ENCODE peak calls at places on chromosomes 16 and 17, in six cellular contexts. One of them, this sample, is unnamed.

GRCh38 chr17:7220593-7221280 is 999 bp downstream of the ACADVL start:
- DNase-seq in uterus: no peak
- DNase-seq in GM23248: peak; percentile 80
- DNase-seq in effector memory CD4-positive, alpha-beta T cell: peak; percentile 38
- DNase-seq in kidney: peak; percentile 82
- DNase-seq in transverse colon: peak; percentile 77
- DNase-seq in this sample: peak; percentile 64

GRCh38 chr17:68145088-68145487 is 102.8 kb upstream of the AMZ2 start:
- DNase-seq in uterus: no peak
- DNase-seq in GM23248: no peak
- DNase-seq in effector memory CD4-positive, alpha-beta T cell: no peak
- DNase-seq in kidney: no peak
- DNase-seq in transverse colon: no peak
- DNase-seq in this sample: no peak

GRCh38 chr17:30290696-30291570 is 811 bp downstream of the BLMH start:
- DNase-seq in uterus: peak; percentile 16
- DNase-seq in GM23248: peak; percentile 65
- DNase-seq in effector memory CD4-positive, alpha-beta T cell: peak; percentile 1
- DNase-seq in kidney: no peak
- DNase-seq in transverse colon: peak; percentile 58
- DNase-seq in this sample: peak; percentile 36

GRCh38 chr16:20763461-20764232 is at the start of gene ACSM3:
- DNase-seq in uterus: peak; percentile 62
- DNase-seq in GM23248: peak; percentile 74
- DNase-seq in effector memory CD4-positive, alpha-beta T cell: peak; percentile 42
- DNase-seq in kidney: peak; percentile 47
- DNase-seq in transverse colon: peak; percentile 82
- DNase-seq in this sample: peak; percentile 88

GRCh38 chr17:58081641-58082340 is 1.4 kb upstream of the DYNLL2 start:
- DNase-seq in uterus: no peak
- DNase-seq in GM23248: no peak
- DNase-seq in effector memory CD4-positive, alpha-beta T cell: no peak
- DNase-seq in kidney: no peak
- DNase-seq in transverse colon: no peak
- DNase-seq in this sample: peak; percentile 18

GRCh38 chr17:82552580-82552979 is 33.0 kb downstream of the FOXK2 start:
- DNase-seq in uterus: no peak
- DNase-seq in GM23248: no peak
- DNase-seq in effector memory CD4-positive, alpha-beta T cell: no peak
- DNase-seq in kidney: no peak
- DNase-seq in transverse colon: no peak
- DNase-seq in this sample: no peak

GRCh38 chr16:11198817-11199216 is 57.2 kb downstream of the SOCS1 start:
- DNase-seq in uterus: no peak
- DNase-seq in GM23248: no peak
- DNase-seq in effector memory CD4-positive, alpha-beta T cell: no peak
- DNase-seq in kidney: no peak
- DNase-seq in transverse colon: peak; percentile 81
- DNase-seq in this sample: no peak

GRCh38 chr17:60153606-60154355 is 4.0 kb downstream of the CA4 start:
- DNase-seq in uterus: no peak
- DNase-seq in GM23248: peak; percentile 56
- DNase-seq in effector memory CD4-positive, alpha-beta T cell: no peak
- DNase-seq in kidney: peak; percentile 43
- DNase-seq in transverse colon: no peak
- DNase-seq in this sample: no peak

GRCh38 chr16:19116711-19117449 is 3.1 kb downstream of the ITPRIPL2 start:
- DNase-seq in uterus: no peak
- DNase-seq in GM23248: peak; percentile 62
- DNase-seq in effector memory CD4-positive, alpha-beta T cell: no peak
- DNase-seq in kidney: no peak
- DNase-seq in transverse colon: no peak
- DNase-seq in this sample: no peak

GRCh38 chr17:48177816-48178215 is 70.2 kb downstream of the SNX11 start:
- DNase-seq in uterus: no peak
- DNase-seq in GM23248: no peak
- DNase-seq in effector memory CD4-positive, alpha-beta T cell: no peak
- DNase-seq in kidney: no peak
- DNase-seq in transverse colon: no peak
- DNase-seq in this sample: no peak

GRCh38 chr17:82931696-82932060 is 91.9 kb upstream of the ZNF750 start:
- DNase-seq in uterus: peak; percentile 86
- DNase-seq in GM23248: peak; percentile 93
- DNase-seq in effector memory CD4-positive, alpha-beta T cell: no peak
- DNase-seq in kidney: peak; percentile 80
- DNase-seq in transverse colon: peak; percentile 34
- DNase-seq in this sample: no peak

GRCh38 chr16:28167730-28168129 is 44.0 kb downstream of the XPO6 start:
- DNase-seq in uterus: no peak
- DNase-seq in GM23248: no peak
- DNase-seq in effector memory CD4-positive, alpha-beta T cell: no peak
- DNase-seq in kidney: no peak
- DNase-seq in transverse colon: no peak
- DNase-seq in this sample: no peak
- H3K4me1 ChIP-seq in uterus: no peaks in the 10 kb centered on the region
- H3K4me1 ChIP-seq in GM23248: peaks cover 18% of the 10 kb centered on the region
- H3K4me1 ChIP-seq in effector memory CD4-positive, alpha-beta T cell: peaks cover 24% of the 10 kb centered on the region
- H3K4me1 ChIP-seq in kidney: no peaks in the 10 kb centered on the region
- H3K4me1 ChIP-seq in transverse colon: no peaks in the 10 kb centered on the region
- H3K4me1 ChIP-seq in this sample: peaks cover 4% of the 10 kb centered on the region

GRCh38 chr17:34764716-34765115 is 185.3 kb downstream of the TMEM132E start:
- DNase-seq in uterus: no peak
- DNase-seq in GM23248: no peak
- DNase-seq in effector memory CD4-positive, alpha-beta T cell: no peak
- DNase-seq in kidney: no peak
- DNase-seq in transverse colon: no peak
- DNase-seq in this sample: no peak

GRCh38 chr17:34771891-34772290 is 189.4 kb downstream of the CCT6B start:
- DNase-seq in uterus: no peak
- DNase-seq in GM23248: no peak
- DNase-seq in effector memory CD4-positive, alpha-beta T cell: no peak
- DNase-seq in kidney: no peak
- DNase-seq in transverse colon: no peak
- DNase-seq in this sample: no peak

GRCh38 chr17:34765291-34765690 is 185.9 kb downstream of the TMEM132E start:
- DNase-seq in uterus: no peak
- DNase-seq in GM23248: no peak
- DNase-seq in effector memory CD4-positive, alpha-beta T cell: no peak
- DNase-seq in kidney: no peak
- DNase-seq in transverse colon: no peak
- DNase-seq in this sample: no peak

GRCh38 chr17:34769049-34769448 is 189.7 kb downstream of the TMEM132E start:
- DNase-seq in uterus: no peak
- DNase-seq in GM23248: no peak
- DNase-seq in effector memory CD4-positive, alpha-beta T cell: no peak
- DNase-seq in kidney: no peak
- DNase-seq in transverse colon: no peak
- DNase-seq in this sample: no peak

GRCh38 chr17:34769899-34770298 is 190.5 kb downstream of the TMEM132E start:
- DNase-seq in uterus: no peak
- DNase-seq in GM23248: no peak
- DNase-seq in effector memory CD4-positive, alpha-beta T cell: no peak
- DNase-seq in kidney: no peak
- DNase-seq in transverse colon: no peak
- DNase-seq in this sample: no peak
- H3K4me3 ChIP-seq in uterus: no peak overlapping the region
- H3K4me3 ChIP-seq in GM23248: no peak overlapping the region
- H3K4me3 ChIP-seq in effector memory CD4-positive, alpha-beta T cell: no peak overlapping the region
- H3K4me3 ChIP-seq in kidney: no peak overlapping the region
- H3K4me3 ChIP-seq in transverse colon: no peak overlapping the region
- H3K4me3 ChIP-seq in this sample: no peak overlapping the region

GRCh38 chr16:89452925-89453324 is 37.4 kb downstream of the ANKRD11 start:
- DNase-seq in uterus: no peak
- DNase-seq in GM23248: no peak
- DNase-seq in effector memory CD4-positive, alpha-beta T cell: no peak
- DNase-seq in kidney: no peak
- DNase-seq in transverse colon: no peak
- DNase-seq in this sample: no peak

GRCh38 chr16:89448656-89449055 is 41.7 kb downstream of the ANKRD11 start:
- DNase-seq in uterus: no peak
- DNase-seq in GM23248: no peak
- DNase-seq in effector memory CD4-positive, alpha-beta T cell: no peak
- DNase-seq in kidney: no peak
- DNase-seq in transverse colon: peak; percentile 70
- DNase-seq in this sample: peak; percentile 60

GRCh38 chr16:89449726-89450335 is 40.5 kb downstream of the ANKRD11 start:
- DNase-seq in uterus: no peak
- DNase-seq in GM23248: peak; percentile 46
- DNase-seq in effector memory CD4-positive, alpha-beta T cell: no peak
- DNase-seq in kidney: no peak
- DNase-seq in transverse colon: no peak
- DNase-seq in this sample: no peak

GRCh38 chr16:89452241-89452640 is 38.1 kb downstream of the ANKRD11 start:
- DNase-seq in uterus: no peak
- DNase-seq in GM23248: no peak
- DNase-seq in effector memory CD4-positive, alpha-beta T cell: no peak
- DNase-seq in kidney: no peak
- DNase-seq in transverse colon: no peak
- DNase-seq in this sample: no peak

DNA sequence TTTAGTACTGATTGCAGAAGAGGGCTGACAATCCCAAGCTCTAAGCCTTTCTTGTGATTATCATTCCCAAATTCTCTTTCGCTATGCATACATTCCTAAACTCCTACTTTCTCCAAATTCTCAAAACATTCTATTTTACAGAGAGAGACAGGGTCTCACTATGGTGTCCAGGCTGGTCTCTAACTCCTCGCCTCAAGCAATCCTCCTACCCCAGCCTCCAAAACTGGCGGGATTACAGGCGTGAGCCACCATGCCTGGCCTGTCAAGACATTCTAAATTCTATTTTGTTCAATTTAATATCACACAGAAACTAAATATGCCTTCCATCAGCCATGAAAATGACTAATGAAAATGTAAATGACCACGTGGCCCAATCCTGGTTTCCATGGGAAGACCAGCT is 39.8 kb downstream of the ANKRD11 start:
- DNase-seq in uterus: no peak
- DNase-seq in GM23248: no peak
- DNase-seq in effector memory CD4-positive, alpha-beta T cell: no peak
- DNase-seq in kidney: no peak
- DNase-seq in transverse colon: no peak
- DNase-seq in this sample: no peak
- H3K27ac ChIP-seq in uterus: no peak overlapping the region
- H3K27ac ChIP-seq in GM23248: no peak overlapping the region
- H3K27ac ChIP-seq in effector memory CD4-positive, alpha-beta T cell: no peak overlapping the region
- H3K27ac ChIP-seq in kidney: no peak overlapping the region
- H3K27ac ChIP-seq in transverse colon: no peak overlapping the region
- H3K27ac ChIP-seq in this sample: no peak overlapping the region

GRCh38 chr17:46035112-46035818 is 36.2 kb downstream of the STH start:
- DNase-seq in uterus: no peak
- DNase-seq in GM23248: no peak
- DNase-seq in effector memory CD4-positive, alpha-beta T cell: no peak
- DNase-seq in kidney: no peak
- DNase-seq in transverse colon: no peak
- DNase-seq in this sample: no peak
- H3K4me1 ChIP-seq in uterus: no peaks in the 10 kb centered on the region
- H3K4me1 ChIP-seq in GM23248: no peaks in the 10 kb centered on the region
- H3K4me1 ChIP-seq in effector memory CD4-positive, alpha-beta T cell: no peaks in the 10 kb centered on the region
- H3K4me1 ChIP-seq in kidney: no peaks in the 10 kb centered on the region
- H3K4me1 ChIP-seq in transverse colon: no peaks in the 10 kb centered on the region
- H3K4me1 ChIP-seq in this sample: peaks cover 2% of the 10 kb centered on the region